ENCODE peak calls at places on chromosome 20, in four cellular contexts. B, O, T and I are unnamed samples.

GRCh38 chr20:54078296-54078695 is 7.9 kb upstream of the BCAS1 start:
- DNase-seq in B (no peak), O (no peak), T (no peak), I (no peak)

GRCh38 chr20:52923123-52923543 is 49.0 kb upstream of the TSHZ2 start:
- DNase-seq in B (no peak), O (peak), T (no peak), I (no peak)

GRCh38 chr20:57388953-57389694 is 2.1 kb upstream of the RBM38 start:
- DNase-seq in B (peak), O (peak), T (peak), I (no peak)

GRCh38 chr20:31573555-31574295 is 31.4 kb upstream of the ID1 start:
- DNase-seq in B (no peak), O (no peak), T (no peak), I (no peak)

GRCh38 chr20:36866681-36867485 is 9.1 kb upstream of the TLDC2 start:
- DNase-seq in B (no peak), O (no peak), T (no peak), I (no peak)

GRCh38 chr20:32961956-32962517 is 42.2 kb downstream of the SUN5 start:
- DNase-seq in B (no peak), O (no peak), T (no peak), I (no peak)

GRCh38 chr20:58602124-58602523 is 49.0 kb upstream of the STX16 start:
- DNase-seq in B (no peak), O (no peak), T (no peak), I (no peak)

GRCh38 chr20:11716239-11716944 is 201.3 kb upstream of the BTBD3 start:
- DNase-seq in B (no peak), O (peak), T (no peak), I (no peak)

GRCh38 chr20:19212524-19213502 is at the start of gene SLC24A3:
- DNase-seq in B (peak), O (peak), T (no peak), I (no peak)

GRCh38 chr20:13422637-13423036 is 201.6 kb downstream of the ISM1 start:
- DNase-seq in B (no peak), O (no peak), T (no peak), I (no peak)

GRCh38 chr20:24289737-24290481 is 179.5 kb upstream of the SYNDIG1 start:
- DNase-seq in B (no peak), O (peak), T (no peak), I (no peak)

GRCh38 chr20:51463998-51464397 is 78.5 kb downstream of the NFATC2 start:
- DNase-seq in B (no peak), O (peak), T (no peak), I (no peak)

GRCh38 chr20:25282034-25282781 is 34.3 kb downstream of the PYGB start:
- DNase-seq in B (peak), O (no peak), T (no peak), I (no peak)

GRCh38 chr20:7540018-7540417 is 400.2 kb downstream of the HAO1 start:
- DNase-seq in B (no peak), O (no peak), T (no peak), I (no peak)

GRCh38 chr20:43752561-43753301 is 25.9 kb upstream of the GTSF1L start:
- DNase-seq in B (no peak), O (no peak), T (no peak), I (no peak)

GRCh38 chr20:43821795-43822194 is 92.9 kb upstream of the TOX2 start:
- DNase-seq in B (no peak), O (no peak), T (no peak), I (no peak)

DNA sequence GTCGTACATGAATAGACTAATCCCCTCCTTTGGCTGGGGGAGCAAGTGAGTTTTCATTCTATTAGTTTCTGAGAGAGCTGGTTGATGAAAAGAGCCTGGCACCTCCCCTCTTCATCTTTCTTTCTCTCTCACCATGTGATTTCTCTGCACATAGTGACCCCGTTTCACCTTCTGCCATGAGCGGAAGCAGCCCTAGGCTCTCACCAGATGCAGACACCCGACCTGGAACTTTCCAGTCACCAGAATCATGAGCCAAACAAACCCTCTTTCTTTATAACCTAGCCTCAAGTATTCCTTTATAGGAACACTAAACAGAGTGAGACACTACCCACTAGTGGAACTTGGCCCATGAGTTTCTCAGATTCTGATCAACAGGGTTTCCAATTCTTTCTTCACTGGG is 16.4 kb downstream of the OTOR start:
- DNase-seq in B (no peak), O (no peak), T (no peak), I (no peak)
- H3K27ac ChIP-seq in B (no peak), O (no peak), T (no peak), I (no peak)

GRCh38 chr20:5865604-5866003 is 84.7 kb downstream of the TRMT6 start:
- DNase-seq in B (no peak), O (no peak), T (no peak), I (no peak)

GRCh38 chr20:5864873-5865582 is 85.3 kb downstream of the TRMT6 start:
- DNase-seq in B (peak), O (no peak), T (no peak), I (no peak)

GRCh38 chr20:5863040-5863811 is 87.1 kb downstream of the TRMT6 start:
- DNase-seq in B (peak), O (no peak), T (no peak), I (no peak)

GRCh38 chr20:5864428-5864827 is 85.9 kb downstream of the TRMT6 start:
- DNase-seq in B (no peak), O (no peak), T (no peak), I (peak)

GRCh38 chr20:5862703-5863039 is 87.7 kb downstream of the TRMT6 start:
- DNase-seq in B (no peak), O (no peak), T (no peak), I (no peak)
- H3K27ac ChIP-seq in B (no peak), O (no peak), T (no peak), I (no peak)

GRCh38 chr20:34985439-34986310 is 30.0 kb downstream of the MYH7B start:
- DNase-seq in B (no peak), O (no peak), T (no peak), I (no peak)

GRCh38 chr20:34988176-34988540 is 32.5 kb downstream of the MYH7B start:
- DNase-seq in B (no peak), O (no peak), T (no peak), I (no peak)

GRCh38 chr20:34986311-34987287 is 30.9 kb downstream of the MYH7B start:
- DNase-seq in B (no peak), O (no peak), T (no peak), I (no peak)

GRCh38 chr20:34989118-34989517 is 33.5 kb downstream of the MYH7B start:
- DNase-seq in B (no peak), O (no peak), T (no peak), I (no peak)

DNA sequence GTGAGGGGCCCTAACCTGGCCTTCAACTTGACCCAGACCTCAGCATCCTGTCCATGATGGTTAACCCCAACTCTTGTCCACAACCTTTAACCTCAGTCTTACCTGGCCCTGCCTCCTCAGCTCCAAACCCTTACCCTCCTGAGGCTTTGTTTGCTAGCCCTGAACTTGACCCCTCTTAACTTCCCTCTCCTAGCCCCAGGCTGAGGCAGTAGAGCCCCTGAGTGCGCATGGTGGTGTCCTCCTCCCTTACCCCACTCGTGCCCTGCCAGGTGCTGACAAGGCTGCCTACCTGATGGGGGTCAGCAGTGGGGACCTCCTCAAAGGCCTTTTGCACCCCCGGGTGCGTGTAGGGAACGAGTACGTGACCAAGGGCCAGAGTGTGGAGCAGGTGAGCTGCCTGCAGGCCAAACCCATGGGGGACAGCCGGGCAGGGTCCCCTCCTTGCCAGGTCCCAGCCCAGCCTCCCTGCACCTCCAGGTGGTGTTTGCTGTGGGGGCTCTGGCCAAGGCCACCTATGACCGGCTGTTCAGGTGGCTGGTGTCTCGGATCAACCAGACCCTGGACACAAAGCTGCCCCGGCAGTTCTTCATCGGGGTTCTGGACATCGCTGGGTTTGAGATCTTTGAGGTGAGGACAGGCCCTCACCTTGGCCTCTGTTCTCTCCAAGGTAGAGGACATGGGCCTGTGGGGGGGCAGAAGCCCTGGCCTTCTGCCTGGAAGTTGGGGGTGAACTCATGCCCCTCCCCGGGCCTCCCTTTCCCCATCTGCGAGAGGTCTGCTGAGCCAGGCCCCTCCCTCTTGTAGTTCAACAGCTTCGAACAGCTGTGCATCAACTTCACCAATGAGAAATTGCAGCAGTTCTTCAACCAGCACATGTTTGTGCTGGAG is 31.9 kb downstream of the MYH7B start:
- DNase-seq in B (no peak), O (no peak), T (no peak), I (no peak)
- H3K27ac ChIP-seq in B (no peak), O (no peak), T (no peak), I (peak)

GRCh38 chr20:40720826-40721225 is 31.8 kb upstream of the MAFB start:
- DNase-seq in B (no peak), O (no peak), T (no peak), I (no peak)
- H3K27ac ChIP-seq in B (no peak), O (no peak), T (no peak), I (no peak)

GRCh38 chr20:2468581-2469407 is 1.8 kb downstream of the SNRPB start:
- DNase-seq in B (no peak), O (no peak), T (no peak), I (no peak)
- H3K27ac ChIP-seq in B (no peak), O (no peak), T (peak), I (no peak)

GRCh38 chr20:38763616-38764015 is 15.4 kb downstream of the ACTR5 start:
- DNase-seq in B (no peak), O (no peak), T (no peak), I (no peak)
- H3K27ac ChIP-seq in B (no peak), O (no peak), T (no peak), I (no peak)

GRCh38 chr20:16104783-16105182 is 468.5 kb downstream of the KIF16B start:
- DNase-seq in B (no peak), O (no peak), T (no peak), I (no peak)

GRCh38 chr20:16106191-16106849 is 466.9 kb downstream of the KIF16B start:
- DNase-seq in B (no peak), O (no peak), T (no peak), I (no peak)

GRCh38 chr20:16111132-16111852 is 462.0 kb downstream of the KIF16B start:
- DNase-seq in B (no peak), O (no peak), T (no peak), I (no peak)

GRCh38 chr20:16111853-16112412 is 461.3 kb downstream of the KIF16B start:
- DNase-seq in B (no peak), O (no peak), T (no peak), I (no peak)

GRCh38 chr20:16107172-16107870 is 465.9 kb downstream of the KIF16B start:
- DNase-seq in B (no peak), O (no peak), T (no peak), I (no peak)
- H3K27ac ChIP-seq in B (no peak), O (no peak), T (no peak), I (no peak)

DNA sequence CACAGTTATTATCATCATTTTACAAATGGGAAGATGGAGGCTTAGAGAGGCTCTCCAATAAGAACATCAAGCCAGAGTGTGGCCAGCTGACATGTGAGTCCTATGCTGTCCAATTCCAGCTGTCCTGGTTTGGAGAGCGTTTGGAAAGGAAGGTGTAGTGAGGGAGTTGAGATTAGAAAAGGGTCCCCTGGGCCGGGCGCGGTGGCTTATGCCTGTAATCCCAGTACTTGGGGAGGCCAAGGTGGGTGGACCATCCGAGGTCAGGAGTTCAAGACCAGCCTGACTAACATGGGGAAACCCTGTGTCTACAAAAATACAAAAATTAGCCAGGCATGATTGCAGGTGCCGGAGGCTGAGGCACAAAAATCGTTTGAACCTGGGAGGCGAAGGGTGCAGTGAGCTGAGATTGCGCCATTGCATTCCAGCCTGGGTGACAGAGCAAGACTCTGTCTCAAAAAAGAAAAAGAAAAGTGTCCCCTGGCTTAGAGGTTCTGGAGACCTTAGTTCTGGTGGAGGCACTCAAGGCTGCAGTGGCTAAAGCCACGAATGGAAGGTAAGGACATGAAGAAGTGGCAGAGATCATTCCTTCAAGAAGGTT is 22.1 kb upstream of the OVOL2 start:
- DNase-seq in B (no peak), O (no peak), T (no peak), I (no peak)
- H3K27ac ChIP-seq in B (no peak), O (no peak), T (no peak), I (no peak)